ENCODE peak calls at places on chromosomes 11 and 22, in eight cellular contexts. C is sciatic nerve; H is tibial nerve; U is stimulated activated CD4-positive, alpha-beta T cell treated with anti-CD3 and anti-CD28 coated beads, Interleukin-1b, Interleukin-23, amount 100 ng/mL, for 4 hours; R is HuH-7.5; Y is NCI-H1417 treated with DMSO at 0.1 percent for 48 hours; D is non-pigmented ciliary epithelial cell; O is NCI-H1105. L is an unnamed sample.

GRCh38 chr22:46626911-46627805 is 7.0 kb downstream of the GRAMD4 start:
- DNase-seq in C (no peak), H (no peak), U (no peak), R (no peak), Y (no peak), D (no peak), O (peak), L (no peak)

GRCh38 chr11:2762031-2762380 is 62.2 kb upstream of the KCNQ1OT1 start:
- DNase-seq in C (no peak), H (peak), U (no peak), R (no peak), Y (no peak), D (no peak), O (no peak), L (no peak)

GRCh38 chr22:37920131-37920530 is 14.0 kb downstream of the MICALL1 start:
- DNase-seq in C (no peak), H (no peak), U (no peak), R (no peak), Y (no peak), D (no peak), O (no peak), L (no peak)

GRCh38 chr11:69801513-69802335 is 17.5 kb downstream of the FGF3 start:
- DNase-seq in C (no peak), H (no peak), U (peak), R (peak), Y (no peak), D (no peak), O (peak), L (no peak)

GRCh38 chr22:23217171-23218052 is 37.1 kb downstream of the BCR start:
- DNase-seq in C (no peak), H (no peak), U (no peak), R (no peak), Y (no peak), D (no peak), O (no peak), L (no peak)

GRCh38 chr11:113373306-113373705 is 14.3 kb upstream of the ANKK1 start:
- DNase-seq in C (no peak), H (no peak), U (no peak), R (no peak), Y (no peak), D (no peak), O (no peak), L (no peak)

GRCh38 chr22:20802922-20803553 is 29.1 kb downstream of the SERPIND1 start:
- DNase-seq in C (no peak), H (no peak), U (no peak), R (no peak), Y (no peak), D (no peak), O (no peak), L (no peak)

GRCh38 chr11:48029686-48030279 is 49.4 kb downstream of the PTPRJ start:
- DNase-seq in C (no peak), H (no peak), U (no peak), R (no peak), Y (no peak), D (no peak), O (no peak), L (no peak)

GRCh38 chr11:36441610-36442208 is 68.4 kb downstream of the TRAF6 start:
- DNase-seq in C (no peak), H (no peak), U (no peak), R (no peak), Y (no peak), D (no peak), O (no peak), L (no peak)

GRCh38 chr11:77189588-77190210 is 61.7 kb downstream of the MYO7A start:
- DNase-seq in C (no peak), H (no peak), U (no peak), R (no peak), Y (no peak), D (no peak), O (no peak), L (no peak)

GRCh38 chr22:18984564-18984963 is 48.5 kb upstream of the PRODH start:
- DNase-seq in C (no peak), H (no peak), U (no peak), R (no peak), Y (no peak), D (no peak), O (no peak), L (no peak)

GRCh38 chr11:75350743-75351540 is 519 bp downstream of the ARRB1 start:
- DNase-seq in C (no peak), H (peak), U (peak), R (no peak), Y (no peak), D (no peak), O (no peak), L (no peak)

GRCh38 chr22:24976442-24977218 is 24.1 kb downstream of the KIAA1671 start:
- DNase-seq in C (no peak), H (no peak), U (no peak), R (no peak), Y (no peak), D (no peak), O (no peak), L (no peak)

GRCh38 chr11:57237204-57237681 is at the start of gene APLNR:
- DNase-seq in C (no peak), H (no peak), U (no peak), R (no peak), Y (no peak), D (no peak), O (no peak), L (no peak)

GRCh38 chr11:42770444-42771065 is 541.2 kb upstream of the API5 start:
- DNase-seq in C (no peak), H (no peak), U (no peak), R (peak), Y (no peak), D (no peak), O (peak), L (no peak)

GRCh38 chr11:119095066-119095880 is 6.4 kb downstream of the DPAGT1 start:
- DNase-seq in C (peak), H (peak), U (peak), R (peak), Y (peak), D (peak), O (peak), L (peak)

GRCh38 chr11:78532991-78533861 is 41.4 kb downstream of the NARS2 start:
- DNase-seq in C (no peak), H (no peak), U (no peak), R (no peak), Y (no peak), D (no peak), O (no peak), L (no peak)

GRCh38 chr22:20430101-20430640 is 7.5 kb downstream of the SCARF2 start:
- DNase-seq in C (peak), H (no peak), U (no peak), R (no peak), Y (no peak), D (no peak), O (no peak), L (no peak)

GRCh38 chr11:111785886-111786412 is 19.8 kb upstream of the PPP2R1B start:
- DNase-seq in C (no peak), H (no peak), U (no peak), R (no peak), Y (no peak), D (no peak), O (no peak), L (no peak)

GRCh38 chr11:111982019-111982464 is 43.2 kb upstream of the DLAT start:
- DNase-seq in C (peak), H (peak), U (peak), R (peak), Y (no peak), D (no peak), O (peak), L (no peak)

GRCh38 chr11:19977941-19978340 is 182.3 kb downstream of the DBX1 start:
- DNase-seq in C (no peak), H (no peak), U (no peak), R (no peak), Y (no peak), D (no peak), O (no peak), L (no peak)

L was measured in NCI-H2081 treated with DMSO at 0.1 percent for 48 hours.